ENCODE peak calls at places on chromosomes 12 and 14, in six cellular contexts. One of them, this sample, is unnamed.

GRCh38 chr12:130031571-130032189 is 127.9 kb upstream of the TMEM132D start:
- DNase-seq in coronary artery: no peak
- DNase-seq in lung: peak
- DNase-seq in stomach: peak
- DNase-seq in tibial artery: peak
- DNase-seq in GM12864: peak
- DNase-seq in this sample: no peak

GRCh38 chr12:113056381-113056630 is 224 bp upstream of the DTX1 start:
- DNase-seq in tibial artery: no peak
- DNase-seq in GM12864: no peak
- DNase-seq in stomach: no peak
- DNase-seq in coronary artery: no peak
- DNase-seq in lung: no peak
- DNase-seq in this sample: no peak

GRCh38 chr12:80226576-80226975 is 127.2 kb downstream of the OTOGL start:
- DNase-seq in stomach: no peak
- DNase-seq in GM12864: no peak
- DNase-seq in coronary artery: no peak
- DNase-seq in tibial artery: no peak
- DNase-seq in lung: no peak
- DNase-seq in this sample: no peak

GRCh38 chr12:131436922-131437705 is 273.8 kb upstream of the SFSWAP start:
- DNase-seq in tibial artery: no peak
- DNase-seq in lung: no peak
- DNase-seq in coronary artery: no peak
- DNase-seq in stomach: peak
- DNase-seq in GM12864: no peak
- DNase-seq in this sample: no peak

GRCh38 chr12:25245491-25245890 is 5.2 kb downstream of the KRAS start:
- DNase-seq in tibial artery: no peak
- DNase-seq in GM12864: no peak
- DNase-seq in stomach: no peak
- DNase-seq in coronary artery: no peak
- DNase-seq in lung: no peak
- DNase-seq in this sample: no peak

GRCh38 chr14:93007225-93007997 is 84.5 kb downstream of the CHGA start:
- DNase-seq in lung: peak
- DNase-seq in coronary artery: peak
- DNase-seq in tibial artery: peak
- DNase-seq in GM12864: peak
- DNase-seq in stomach: peak
- DNase-seq in this sample: no peak

GRCh38 chr12:52618216-52618615 is at the start of gene KRT73:
- DNase-seq in GM12864: no peak
- DNase-seq in tibial artery: no peak
- DNase-seq in coronary artery: no peak
- DNase-seq in stomach: no peak
- DNase-seq in lung: peak
- DNase-seq in this sample: no peak

GRCh38 chr12:116458492-116458891 is 100.7 kb upstream of the MAP1LC3B2 start:
- DNase-seq in lung: no peak
- DNase-seq in GM12864: no peak
- DNase-seq in coronary artery: no peak
- DNase-seq in stomach: no peak
- DNase-seq in tibial artery: no peak
- DNase-seq in this sample: no peak

GRCh38 chr12:4268549-4269181 is 4.9 kb upstream of the CCND2 start:
- DNase-seq in coronary artery: no peak
- DNase-seq in stomach: no peak
- DNase-seq in tibial artery: no peak
- DNase-seq in GM12864: no peak
- DNase-seq in lung: no peak
- DNase-seq in this sample: no peak

GRCh38 chr12:110001596-110001995 is 2.4 kb downstream of the ANKRD13A start:
- DNase-seq in coronary artery: no peak
- DNase-seq in GM12864: no peak
- DNase-seq in lung: no peak
- DNase-seq in stomach: no peak
- DNase-seq in tibial artery: no peak
- DNase-seq in this sample: no peak

GRCh38 chr12:25985296-25985992 is 27.0 kb downstream of the RASSF8 start:
- DNase-seq in GM12864: no peak
- DNase-seq in tibial artery: no peak
- DNase-seq in stomach: no peak
- DNase-seq in lung: no peak
- DNase-seq in coronary artery: no peak
- DNase-seq in this sample: no peak

GRCh38 chr12:124004233-124004875 is 31.3 kb downstream of the ZNF664 start:
- DNase-seq in coronary artery: peak
- DNase-seq in tibial artery: no peak
- DNase-seq in lung: no peak
- DNase-seq in stomach: no peak
- DNase-seq in GM12864: no peak
- DNase-seq in this sample: no peak

GRCh38 chr12:14883663-14884062 is 2.0 kb downstream of the MGP start:
- DNase-seq in coronary artery: no peak
- DNase-seq in GM12864: no peak
- DNase-seq in lung: no peak
- DNase-seq in tibial artery: no peak
- DNase-seq in stomach: no peak
- DNase-seq in this sample: no peak

GRCh38 chr12:8077207-8077606 is 4.9 kb upstream of the NECAP1 start:
- DNase-seq in tibial artery: no peak
- DNase-seq in stomach: no peak
- DNase-seq in lung: no peak
- DNase-seq in coronary artery: no peak
- DNase-seq in GM12864: no peak
- DNase-seq in this sample: no peak

GRCh38 chr14:90276627-90277367 is 20.4 kb downstream of the PSMC1 start:
- DNase-seq in lung: no peak
- DNase-seq in GM12864: no peak
- DNase-seq in tibial artery: no peak
- DNase-seq in stomach: no peak
- DNase-seq in coronary artery: no peak
- DNase-seq in this sample: no peak

GRCh38 chr12:45601888-45602287 is 127.6 kb upstream of the ARID2 start:
- DNase-seq in coronary artery: no peak
- DNase-seq in GM12864: no peak
- DNase-seq in tibial artery: no peak
- DNase-seq in stomach: no peak
- DNase-seq in lung: no peak
- DNase-seq in this sample: no peak

GRCh38 chr12:10310926-10311705 is 3.4 kb downstream of the KLRD1 start:
- DNase-seq in GM12864: no peak
- DNase-seq in coronary artery: no peak
- DNase-seq in tibial artery: no peak
- DNase-seq in stomach: no peak
- DNase-seq in lung: no peak
- DNase-seq in this sample: no peak

GRCh38 chr12:57738661-57739237 is at the start of gene AGAP2:
- DNase-seq in coronary artery: no peak
- DNase-seq in stomach: no peak
- DNase-seq in lung: no peak
- DNase-seq in tibial artery: no peak
- DNase-seq in GM12864: no peak
- DNase-seq in this sample: no peak

GRCh38 chr14:93889739-93890138 is 37.4 kb upstream of the FAM181A start:
- DNase-seq in tibial artery: no peak
- DNase-seq in coronary artery: no peak
- DNase-seq in stomach: no peak
- DNase-seq in lung: no peak
- DNase-seq in GM12864: no peak
- DNase-seq in this sample: no peak

DNA sequence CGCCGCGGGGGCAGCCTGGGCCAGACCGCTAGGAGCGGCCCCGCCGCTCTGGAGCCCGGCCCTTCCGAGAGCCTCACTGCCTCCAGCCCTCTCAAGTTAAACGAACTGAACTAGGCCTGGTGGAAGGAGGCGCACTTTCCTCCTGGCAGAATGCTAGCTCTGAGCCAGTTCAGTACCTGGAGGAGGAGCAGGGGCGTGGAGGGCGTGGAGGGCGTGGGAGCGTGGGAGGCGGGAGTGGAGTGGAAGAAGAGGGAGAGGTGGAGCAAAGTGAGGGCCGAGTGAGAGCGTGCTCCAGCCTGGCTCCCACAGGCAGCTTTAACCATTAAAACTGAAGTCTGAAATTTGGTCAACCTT is 5.3 kb downstream of the LTB4R start:
- DNase-seq in lung: no peak
- DNase-seq in stomach: no peak
- DNase-seq in GM12864: no peak
- DNase-seq in tibial artery: no peak
- DNase-seq in coronary artery: no peak
- DNase-seq in this sample: no peak
- H3K4me3 ChIP-seq in lung: no peak
- H3K4me3 ChIP-seq in stomach: peak
- H3K4me3 ChIP-seq in GM12864: no peak
- H3K4me3 ChIP-seq in tibial artery: no peak
- H3K4me3 ChIP-seq in coronary artery: peak
- H3K4me3 ChIP-seq in this sample: no peak

GRCh38 chr12:1347294-1347693 is 247.1 kb downstream of the FBXL14 start:
- DNase-seq in GM12864: no peak
- DNase-seq in stomach: no peak
- DNase-seq in lung: no peak
- DNase-seq in coronary artery: no peak
- DNase-seq in tibial artery: no peak
- DNase-seq in this sample: no peak

GRCh38 chr12:1350055-1350933 is 244.1 kb downstream of the FBXL14 start:
- DNase-seq in stomach: no peak
- DNase-seq in GM12864: no peak
- DNase-seq in lung: no peak
- DNase-seq in tibial artery: no peak
- DNase-seq in coronary artery: no peak
- DNase-seq in this sample: peak

GRCh38 chr12:1350934-1351240 is 243.5 kb downstream of the FBXL14 start:
- DNase-seq in stomach: no peak
- DNase-seq in tibial artery: no peak
- DNase-seq in GM12864: no peak
- DNase-seq in coronary artery: no peak
- DNase-seq in lung: no peak
- DNase-seq in this sample: no peak

GRCh38 chr12:1348606-1349005 is 245.8 kb downstream of the FBXL14 start:
- DNase-seq in coronary artery: no peak
- DNase-seq in stomach: no peak
- DNase-seq in tibial artery: no peak
- DNase-seq in GM12864: no peak
- DNase-seq in lung: no peak
- DNase-seq in this sample: no peak

GRCh38 chr12:1346126-1346525 is 248.3 kb downstream of the FBXL14 start:
- DNase-seq in coronary artery: no peak
- DNase-seq in tibial artery: no peak
- DNase-seq in stomach: no peak
- DNase-seq in lung: no peak
- DNase-seq in GM12864: no peak
- DNase-seq in this sample: no peak
- TF ChIP-seq CTCF in coronary artery: no peak
- TF ChIP-seq CTCF in tibial artery: no peak
- TF ChIP-seq CTCF in stomach: no peak
- TF ChIP-seq CTCF in lung: no peak
- TF ChIP-seq CTCF in GM12864: no peak
- TF ChIP-seq CTCF in this sample: no peak

GRCh38 chr12:85457026-85457425 is 177.0 kb downstream of the ALX1 start:
- DNase-seq in GM12864: no peak
- DNase-seq in tibial artery: no peak
- DNase-seq in lung: no peak
- DNase-seq in coronary artery: no peak
- DNase-seq in stomach: no peak
- DNase-seq in this sample: no peak

GRCh38 chr12:85461127-85461526 is 181.1 kb downstream of the ALX1 start:
- DNase-seq in coronary artery: no peak
- DNase-seq in lung: no peak
- DNase-seq in tibial artery: no peak
- DNase-seq in GM12864: no peak
- DNase-seq in stomach: no peak
- DNase-seq in this sample: no peak

GRCh38 chr12:85466906-85467305 is 186.9 kb downstream of the ALX1 start:
- DNase-seq in coronary artery: no peak
- DNase-seq in GM12864: no peak
- DNase-seq in lung: no peak
- DNase-seq in stomach: no peak
- DNase-seq in tibial artery: no peak
- DNase-seq in this sample: no peak

GRCh38 chr12:85468356-85469157 is 188.5 kb downstream of the ALX1 start:
- DNase-seq in tibial artery: no peak
- DNase-seq in lung: peak
- DNase-seq in stomach: peak
- DNase-seq in GM12864: peak
- DNase-seq in coronary artery: no peak
- DNase-seq in this sample: peak

DNA sequence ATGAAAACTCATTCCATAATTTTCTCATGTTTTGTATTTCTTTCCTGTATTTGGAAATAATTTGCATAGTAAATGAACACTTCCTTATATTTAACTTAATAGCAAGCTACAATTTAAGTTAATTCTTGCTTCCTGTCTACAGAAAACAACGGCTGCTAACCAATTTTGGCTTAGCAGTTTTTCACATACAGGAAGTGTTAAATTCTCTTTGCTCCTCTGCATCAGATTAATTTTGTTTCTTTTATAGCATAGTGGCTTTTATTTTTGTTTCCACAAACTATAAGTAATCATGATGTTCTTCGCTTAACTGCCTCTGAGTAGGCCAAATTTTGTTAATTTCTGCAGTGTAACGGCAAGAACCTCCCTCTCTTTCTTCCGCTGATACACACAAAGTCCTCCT is 182.9 kb downstream of the ALX1 start:
- DNase-seq in lung: no peak
- DNase-seq in coronary artery: no peak
- DNase-seq in GM12864: no peak
- DNase-seq in tibial artery: no peak
- DNase-seq in stomach: no peak
- DNase-seq in this sample: no peak
- H3K4me3 ChIP-seq in lung: no peak
- H3K4me3 ChIP-seq in coronary artery: no peak
- H3K4me3 ChIP-seq in GM12864: no peak
- H3K4me3 ChIP-seq in tibial artery: no peak
- H3K4me3 ChIP-seq in stomach: no peak
- H3K4me3 ChIP-seq in this sample: no peak

GRCh38 chr12:92947589-92948215 is 18.6 kb upstream of the EEA1 start:
- DNase-seq in lung: no peak
- DNase-seq in stomach: no peak
- DNase-seq in tibial artery: no peak
- DNase-seq in GM12864: no peak
- DNase-seq in coronary artery: no peak
- DNase-seq in this sample: no peak

GRCh38 chr12:92950011-92950410 is 20.9 kb upstream of the EEA1 start:
- DNase-seq in lung: no peak
- DNase-seq in stomach: no peak
- DNase-seq in GM12864: no peak
- DNase-seq in tibial artery: no peak
- DNase-seq in coronary artery: no peak
- DNase-seq in this sample: no peak

GRCh38 chr12:92952394-92952793 is 23.3 kb upstream of the EEA1 start:
- DNase-seq in stomach: no peak
- DNase-seq in GM12864: no peak
- DNase-seq in tibial artery: no peak
- DNase-seq in lung: no peak
- DNase-seq in coronary artery: no peak
- DNase-seq in this sample: no peak

GRCh38 chr12:92951006-92951405 is 21.9 kb upstream of the EEA1 start:
- DNase-seq in lung: no peak
- DNase-seq in coronary artery: no peak
- DNase-seq in stomach: no peak
- DNase-seq in GM12864: no peak
- DNase-seq in tibial artery: no peak
- DNase-seq in this sample: no peak

GRCh38 chr12:92949466-92949865 is 20.4 kb upstream of the EEA1 start:
- DNase-seq in GM12864: no peak
- DNase-seq in lung: no peak
- DNase-seq in coronary artery: no peak
- DNase-seq in stomach: no peak
- DNase-seq in tibial artery: no peak
- DNase-seq in this sample: no peak
- TF ChIP-seq CTCF in GM12864: no peak
- TF ChIP-seq CTCF in lung: no peak
- TF ChIP-seq CTCF in coronary artery: no peak
- TF ChIP-seq CTCF in stomach: no peak
- TF ChIP-seq CTCF in tibial artery: no peak
- TF ChIP-seq CTCF in this sample: no peak

This sample was measured in LNCaP clone FGC.